ENCODE peak calls at places on chromosomes 1 and 21, in four cellular contexts. One of them, this sample, is unnamed.

GRCh38 chr1:205495237-205495823 is 9.1 kb upstream of the CDK18 start:
- DNase-seq in sigmoid colon: no peak
- DNase-seq in A549: no peak
- DNase-seq in suprapubic skin: no peak
- DNase-seq in this sample: no peak

GRCh38 chr1:155251566-155251965 is 3.7 kb downstream of the ENTREP3 start:
- DNase-seq in sigmoid colon: no peak
- DNase-seq in A549: no peak
- DNase-seq in suprapubic skin: no peak
- DNase-seq in this sample: no peak

GRCh38 chr1:42359466-42359865 is 21.1 kb upstream of the RIMKLA start:
- DNase-seq in A549: no peak
- DNase-seq in suprapubic skin: no peak
- DNase-seq in sigmoid colon: no peak
- DNase-seq in this sample: no peak

GRCh38 chr1:197327776-197328364 is 59.8 kb downstream of the CRB1 start:
- DNase-seq in sigmoid colon: no peak
- DNase-seq in suprapubic skin: no peak
- DNase-seq in A549: no peak
- DNase-seq in this sample: no peak

GRCh38 chr1:14881775-14882672 is 271.5 kb upstream of the TMEM51 start:
- DNase-seq in sigmoid colon: no peak
- DNase-seq in A549: no peak
- DNase-seq in suprapubic skin: no peak
- DNase-seq in this sample: no peak

GRCh38 chr1:235980976-235981375 is 83.9 kb downstream of the NID1 start:
- DNase-seq in sigmoid colon: no peak
- DNase-seq in suprapubic skin: no peak
- DNase-seq in A549: no peak
- DNase-seq in this sample: no peak

GRCh38 chr1:153538315-153538821 is 2.4 kb downstream of the S100A5 start:
- DNase-seq in suprapubic skin: no peak
- DNase-seq in sigmoid colon: no peak
- DNase-seq in A549: no peak
- DNase-seq in this sample: no peak

GRCh38 chr1:198601936-198602889 is 36.6 kb upstream of the PTPRC start:
- DNase-seq in A549: no peak
- DNase-seq in suprapubic skin: no peak
- DNase-seq in sigmoid colon: no peak
- DNase-seq in this sample: no peak

GRCh38 chr21:26070822-26071425 is 99.6 kb downstream of the APP start:
- DNase-seq in A549: no peak
- DNase-seq in sigmoid colon: peak
- DNase-seq in suprapubic skin: peak
- DNase-seq in this sample: no peak

GRCh38 chr1:46580140-46580903 is 23.7 kb downstream of the MKNK1 start:
- DNase-seq in suprapubic skin: no peak
- DNase-seq in sigmoid colon: no peak
- DNase-seq in A549: no peak
- DNase-seq in this sample: no peak

GRCh38 chr1:29554208-29554778 is 318.0 kb downstream of the PTPRU start:
- DNase-seq in suprapubic skin: peak
- DNase-seq in A549: no peak
- DNase-seq in sigmoid colon: peak
- DNase-seq in this sample: no peak

GRCh38 chr1:202049129-202049528 is 38.7 kb downstream of the ELF3 start:
- DNase-seq in suprapubic skin: no peak
- DNase-seq in sigmoid colon: no peak
- DNase-seq in A549: no peak
- DNase-seq in this sample: no peak

GRCh38 chr1:201192478-201192804 is 1.8 kb downstream of the IGFN1 start:
- DNase-seq in A549: no peak
- DNase-seq in sigmoid colon: no peak
- DNase-seq in suprapubic skin: no peak
- DNase-seq in this sample: no peak

GRCh38 chr21:23837564-23837963 is 1769.7 kb downstream of the MRPL39 start:
- DNase-seq in suprapubic skin: no peak
- DNase-seq in A549: no peak
- DNase-seq in sigmoid colon: no peak
- DNase-seq in this sample: no peak

GRCh38 chr1:15680614-15681345 is 3.3 kb upstream of the PLEKHM2 start:
- DNase-seq in sigmoid colon: no peak
- DNase-seq in A549: peak
- DNase-seq in suprapubic skin: no peak
- DNase-seq in this sample: no peak

GRCh38 chr1:101463195-101463594 is 226.4 kb downstream of the S1PR1 start:
- DNase-seq in A549: no peak
- DNase-seq in suprapubic skin: no peak
- DNase-seq in sigmoid colon: no peak
- DNase-seq in this sample: no peak

GRCh38 chr1:193013005-193013404 is 46.2 kb downstream of the UCHL5 start:
- DNase-seq in suprapubic skin: no peak
- DNase-seq in A549: no peak
- DNase-seq in sigmoid colon: no peak
- DNase-seq in this sample: no peak

GRCh38 chr1:222627232-222627631 is 9.3 kb downstream of the MIA3 start:
- DNase-seq in suprapubic skin: no peak
- DNase-seq in sigmoid colon: no peak
- DNase-seq in A549: no peak
- DNase-seq in this sample: no peak

GRCh38 chr1:37037675-37038074 is 3.4 kb upstream of the GRIK3 start:
- DNase-seq in A549: no peak
- DNase-seq in sigmoid colon: no peak
- DNase-seq in suprapubic skin: no peak
- DNase-seq in this sample: no peak

GRCh38 chr1:56709269-56709880 is 64.3 kb downstream of the PRKAA2 start:
- DNase-seq in suprapubic skin: no peak
- DNase-seq in sigmoid colon: no peak
- DNase-seq in A549: peak
- DNase-seq in this sample: no peak

GRCh38 chr1:154809436-154810413 is 60.4 kb downstream of the KCNN3 start:
- DNase-seq in A549: peak
- DNase-seq in sigmoid colon: no peak
- DNase-seq in suprapubic skin: no peak
- DNase-seq in this sample: no peak

GRCh38 chr1:166766942-166767341 is 72.3 kb upstream of the POGK start:
- DNase-seq in suprapubic skin: no peak
- DNase-seq in sigmoid colon: no peak
- DNase-seq in A549: no peak
- DNase-seq in this sample: no peak

GRCh38 chr1:222093518-222093917 is 351.6 kb upstream of the DUSP10 start:
- DNase-seq in sigmoid colon: no peak
- DNase-seq in A549: no peak
- DNase-seq in suprapubic skin: no peak
- DNase-seq in this sample: no peak

GRCh38 chr1:54006508-54006907 is 11.5 kb downstream of the LDLRAD1 start:
- DNase-seq in sigmoid colon: no peak
- DNase-seq in A549: no peak
- DNase-seq in suprapubic skin: no peak
- DNase-seq in this sample: no peak

GRCh38 chr21:26011292-26011940 is 159.2 kb downstream of the APP start:
- DNase-seq in sigmoid colon: no peak
- DNase-seq in suprapubic skin: no peak
- DNase-seq in A549: no peak
- DNase-seq in this sample: no peak

GRCh38 chr1:106699436-106699835 is 357.0 kb upstream of the PRMT6 start:
- DNase-seq in A549: no peak
- DNase-seq in suprapubic skin: no peak
- DNase-seq in sigmoid colon: no peak
- DNase-seq in this sample: no peak

GRCh38 chr1:44799770-44800584 is at the start of gene PLK3:
- DNase-seq in sigmoid colon: peak
- DNase-seq in A549: peak
- DNase-seq in suprapubic skin: peak
- DNase-seq in this sample: peak

GRCh38 chr1:247367786-247368342 is 36.2 kb upstream of the ZNF496 start:
- DNase-seq in suprapubic skin: no peak
- DNase-seq in A549: no peak
- DNase-seq in sigmoid colon: no peak
- DNase-seq in this sample: no peak
- TF ChIP-seq EP300 in suprapubic skin: no peak
- TF ChIP-seq EP300 in A549: no peak
- TF ChIP-seq EP300 in sigmoid colon: no peak
- TF ChIP-seq EP300 in this sample: no peak

GRCh38 chr1:13548281-13548680 is 34.5 kb upstream of the LRRC38 start:
- DNase-seq in sigmoid colon: no peak
- DNase-seq in suprapubic skin: no peak
- DNase-seq in A549: no peak
- DNase-seq in this sample: no peak
- H3K27ac ChIP-seq in sigmoid colon: no peak
- H3K27ac ChIP-seq in suprapubic skin: no peak
- H3K27ac ChIP-seq in A549: no peak
- H3K27ac ChIP-seq in this sample: no peak

DNA sequence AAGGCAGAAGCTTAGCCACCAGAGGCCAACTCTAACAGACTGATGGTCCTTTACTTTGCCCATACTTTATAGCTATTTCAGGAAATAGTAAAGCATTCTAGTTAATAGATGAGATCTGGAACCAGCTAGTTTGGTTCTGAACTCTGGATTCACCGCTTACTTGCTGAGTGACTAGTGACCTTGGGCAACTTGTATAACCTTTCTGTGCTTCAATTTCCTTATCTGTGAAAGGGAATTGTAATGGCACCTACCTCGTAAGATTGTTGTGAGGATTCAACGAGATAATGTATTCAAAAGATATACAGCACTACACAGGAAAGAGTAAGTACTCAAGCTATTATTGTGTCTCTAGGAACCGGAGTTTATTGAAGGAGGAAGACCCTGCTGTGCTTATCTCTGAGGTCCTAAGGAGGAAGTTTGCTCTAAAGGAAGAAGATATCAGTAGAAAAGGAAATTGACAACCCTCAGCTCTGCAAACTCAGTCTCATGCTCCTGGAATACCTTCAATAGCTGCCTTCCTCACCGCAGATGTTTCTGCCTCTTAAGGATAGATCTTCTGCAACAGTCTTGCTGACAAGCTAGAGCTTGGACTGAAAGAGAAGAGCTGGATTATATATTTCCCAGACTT is 11.9 kb downstream of the MTFR1L start:
- DNase-seq in suprapubic skin: no peak
- DNase-seq in sigmoid colon: no peak
- DNase-seq in A549: no peak
- DNase-seq in this sample: no peak
- TF ChIP-seq EP300 in suprapubic skin: no peak
- TF ChIP-seq EP300 in sigmoid colon: no peak
- TF ChIP-seq EP300 in A549: no peak
- TF ChIP-seq EP300 in this sample: no peak

GRCh38 chr1:21174230-21174629 is 2.5 kb downstream of the EIF4G3 start:
- DNase-seq in sigmoid colon: no peak
- DNase-seq in A549: no peak
- DNase-seq in suprapubic skin: no peak
- DNase-seq in this sample: no peak
- H3K27ac ChIP-seq in sigmoid colon: peak
- H3K27ac ChIP-seq in A549: peak
- H3K27ac ChIP-seq in suprapubic skin: peak
- H3K27ac ChIP-seq in this sample: peak